ENCODE peak calls at places on chromosomes 5 and 9, in four cellular contexts. S, E, I and B are unnamed samples.

GRCh38 chr5:173679909-173680626 is 63.6 kb upstream of the BOD1 start:
- DNase-seq in S (no peak), E (peak; percentile 59), I (no peak), B (no peak)

GRCh38 chr5:55675119-55675518 is 37.0 kb downstream of the SLC38A9 start:
- DNase-seq in S (no peak), E (no peak), I (no peak), B (no peak)

GRCh38 chr5:61362796-61363364 is 30.8 kb downstream of the ZSWIM6 start:
- DNase-seq in S (peak; percentile 61), E (no peak), I (peak; percentile 25), B (no peak)

GRCh38 chr9:126228779-126229444 is 97.7 kb upstream of the MVB12B start:
- DNase-seq in S (peak; percentile 83), E (peak; percentile 67), I (peak; percentile 79), B (peak; percentile 86)

GRCh38 chr9:131608469-131609115 is 63.3 kb downstream of the PRRT1B start:
- DNase-seq in S (no peak), E (peak; percentile 87), I (no peak), B (no peak)

GRCh38 chr5:59178482-59178881 is 595.6 kb downstream of the RAB3C start:
- DNase-seq in S (no peak), E (no peak), I (no peak), B (no peak)

GRCh38 chr9:115378246-115378645 is 260.3 kb upstream of the TNC start:
- DNase-seq in S (no peak), E (no peak), I (no peak), B (no peak)

GRCh38 chr9:126149661-126150060 is 177.0 kb upstream of the MVB12B start:
- DNase-seq in S (no peak), E (no peak), I (no peak), B (no peak)

GRCh38 chr5:24401767-24402166 is 243.0 kb downstream of the CDH10 start:
- DNase-seq in S (no peak), E (no peak), I (no peak), B (no peak)

GRCh38 chr5:149406203-149406978 is 27.3 kb upstream of the IL17B start:
- DNase-seq in S (no peak), E (no peak), I (no peak), B (no peak)

GRCh38 chr5:150627731-150628545 is 12.5 kb upstream of the SYNPO start:
- DNase-seq in S (no peak), E (no peak), I (no peak), B (no peak)

GRCh38 chr9:121987312-121987711 is 105.8 kb downstream of the TTLL11 start:
- DNase-seq in S (no peak), E (no peak), I (no peak), B (no peak)

GRCh38 chr9:131262327-131263032 is 13.8 kb downstream of the FAM78A start:
- DNase-seq in S (no peak), E (no peak), I (no peak), B (no peak)

GRCh38 chr5:127447822-127448221 is 69.6 kb upstream of the PRRC1 start:
- DNase-seq in S (no peak), E (no peak), I (no peak), B (no peak)

GRCh38 chr9:5947912-5948311 is 57.2 kb downstream of the MLANA start:
- DNase-seq in S (no peak), E (no peak), I (peak; percentile 7), B (no peak)

GRCh38 chr9:96100385-96100978 is 201.5 kb downstream of the HSD17B3 start:
- DNase-seq in S (no peak), E (no peak), I (peak; percentile 38), B (no peak)

GRCh38 chr9:2157277-2158105 is 142.3 kb downstream of the SMARCA2 start:
- DNase-seq in S (no peak), E (peak; percentile 48), I (peak; percentile 73), B (no peak)

GRCh38 chr5:18024542-18024941 is 390.3 kb downstream of the TAF11L14 start:
- DNase-seq in S (no peak), E (no peak), I (no peak), B (no peak)

GRCh38 chr5:142814122-142814521 is 43.9 kb downstream of the ARHGAP26 start:
- DNase-seq in S (no peak), E (no peak), I (no peak), B (no peak)

GRCh38 chr9:126617003-126617739 is 3.4 kb downstream of the LMX1B start:
- DNase-seq in S (no peak), E (peak; percentile 2), I (no peak), B (peak; percentile 23)

GRCh38 chr5:172872997-172873491 is 39.0 kb downstream of the ERGIC1 start:
- DNase-seq in S (no peak), E (peak; percentile 72), I (no peak), B (no peak)

GRCh38 chr5:31361906-31362900 is 168.7 kb downstream of the CDH6 start:
- DNase-seq in S (no peak), E (no peak), I (no peak), B (no peak)

GRCh38 chr9:101477736-101478135 is 42.2 kb upstream of the ALDOB start:
- DNase-seq in S (no peak), E (no peak), I (no peak), B (no peak)

GRCh38 chr5:96714450-96714849 is 52.3 kb downstream of the CAST start:
- DNase-seq in S (no peak), E (no peak), I (no peak), B (no peak)

GRCh38 chr9:119195521-119195920 is 173.7 kb downstream of the BRINP1 start:
- DNase-seq in S (no peak), E (no peak), I (no peak), B (no peak)

GRCh38 chr5:107633171-107633901 is 37.4 kb downstream of the EFNA5 start:
- DNase-seq in S (no peak), E (no peak), I (no peak), B (no peak)

GRCh38 chr5:170479484-170479883 is 24.3 kb upstream of the KCNIP1 start:
- DNase-seq in S (no peak), E (peak; percentile 39), I (no peak), B (no peak)

GRCh38 chr5:55538621-55539020 is 3.9 kb upstream of the PLPP1 start:
- DNase-seq in S (no peak), E (no peak), I (no peak), B (peak; percentile 62)

GRCh38 chr5:66633754-66634153 is 37.6 kb downstream of the MAST4 start:
- DNase-seq in S (no peak), E (no peak), I (no peak), B (no peak)

DNA sequence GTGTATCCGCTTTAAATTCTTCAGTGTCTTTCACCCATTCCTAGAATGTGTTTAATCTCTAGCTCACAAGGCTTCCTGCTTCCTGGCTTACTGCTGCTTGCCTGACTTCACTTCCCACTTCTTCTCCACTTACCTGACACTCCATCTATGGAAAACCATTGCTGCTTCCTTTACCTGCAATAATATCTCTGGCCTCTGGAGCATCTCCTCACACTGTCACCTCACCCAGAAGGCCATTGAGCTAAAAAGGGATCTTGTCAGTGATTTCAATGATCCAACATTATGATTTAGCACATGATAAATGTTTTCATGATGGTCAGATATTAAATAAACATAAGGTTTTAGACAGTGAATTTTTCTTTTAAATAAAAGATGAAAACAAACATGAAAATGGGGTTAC is 281.1 kb downstream of the MRPS30 start:
- DNase-seq in S (no peak), E (no peak), I (no peak), B (no peak)
- TF ChIP-seq CTCF in S (peak; percentile 11), E (no peak), I (no peak), B (no peak)

DNA sequence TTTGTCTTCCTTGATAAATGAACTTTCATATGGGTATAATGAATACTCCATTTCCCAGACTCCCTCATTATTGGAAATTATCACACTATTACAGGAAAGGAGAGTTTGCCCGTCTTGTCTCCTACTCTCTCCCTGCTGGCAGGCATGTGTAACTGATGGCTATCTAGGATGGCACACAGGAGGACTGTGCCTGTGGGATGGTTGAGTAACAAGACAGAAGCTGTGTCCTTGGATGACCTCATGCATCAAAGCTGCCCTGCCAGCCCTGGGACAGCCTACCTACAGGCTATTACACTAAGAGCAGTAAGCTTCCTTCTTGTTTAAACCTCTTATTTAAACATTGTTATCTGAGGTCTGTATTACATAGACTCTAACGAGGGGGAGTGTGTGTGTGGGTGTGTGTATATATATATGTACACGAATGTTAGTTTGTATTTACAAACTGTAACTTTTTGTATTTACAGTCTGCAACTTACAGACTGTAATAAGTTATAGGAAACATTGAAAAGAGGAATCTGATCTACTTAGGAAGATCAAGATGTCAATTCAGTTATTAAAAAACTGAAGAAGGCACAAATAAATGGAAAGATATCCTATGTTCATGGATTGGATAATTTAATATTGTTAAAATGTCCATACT is 247.6 kb upstream of the ACO1 start:
- DNase-seq in S (peak; percentile 66), E (no peak), I (no peak), B (no peak)
- TF ChIP-seq CTCF in S (peak; percentile 39), E (no peak), I (no peak), B (no peak)

GRCh38 chr9:123562844-123563346 is 206.9 kb downstream of the CRB2 start:
- DNase-seq in S (no peak), E (no peak), I (peak; percentile 33), B (no peak)

GRCh38 chr9:123561055-123561454 is 205.1 kb downstream of the CRB2 start:
- DNase-seq in S (no peak), E (no peak), I (no peak), B (no peak)

GRCh38 chr9:123567013-123567412 is 211.0 kb downstream of the CRB2 start:
- DNase-seq in S (no peak), E (no peak), I (no peak), B (no peak)

GRCh38 chr9:123568691-123569342 is 212.8 kb downstream of the CRB2 start:
- DNase-seq in S (peak; percentile 68), E (no peak), I (no peak), B (no peak)

DNA sequence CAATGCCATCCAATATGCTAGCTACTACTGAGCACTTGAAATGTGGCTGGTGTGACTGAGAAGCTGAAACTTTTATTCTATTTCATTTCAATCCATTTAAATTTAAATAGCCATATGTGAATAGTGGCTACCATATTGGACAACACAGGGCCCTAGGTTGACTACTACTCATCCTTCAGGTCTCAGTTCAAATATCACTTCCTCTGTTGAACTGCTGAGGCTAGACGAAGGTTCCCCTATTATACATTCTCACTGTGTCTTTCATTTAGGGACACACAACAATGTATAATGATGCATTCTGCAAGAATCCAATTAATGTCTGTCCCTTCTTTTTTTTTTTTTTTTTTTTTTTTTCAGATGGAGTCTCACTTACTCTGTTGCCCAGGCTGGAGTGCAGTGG is 208.7 kb downstream of the CRB2 start:
- DNase-seq in S (no peak), E (no peak), I (no peak), B (no peak)
- TF ChIP-seq CTCF in S (no peak), E (no peak), I (no peak), B (no peak)

GRCh38 chr9:93658184-93658925 is 82.0 kb downstream of the PHF2 start:
- DNase-seq in S (peak; percentile 6), E (peak; percentile 10), I (no peak), B (no peak)
- TF ChIP-seq CTCF in S (no peak), E (no peak), I (no peak), B (no peak)

GRCh38 chr9:79769476-79770275 is 197.9 kb downstream of the TLE4 start:
- DNase-seq in S (no peak), E (no peak), I (no peak), B (no peak)
- TF ChIP-seq CTCF in S (no peak), E (no peak), I (no peak), B (no peak)